ENCODE peak calls at places on chromosomes 13 and 19, in six cellular contexts. M is HS-5; Z is naive B cell; V is stimulated activated CD8-positive, alpha-beta memory T cell treated with anti-CD3 and anti-CD28 coated beads, Interleukin-12 subunit alpha, Interleukin-12 subunit beta, amount 100 ng/mL, for 1 hour; C is SK-N-SH; O is activated naive CD8-positive, alpha-beta T cell treated with anti-CD3 and anti-CD28 coated beads, Interleukin-2, amount 50 U/mL, for 24 hours. Y is an unnamed sample.

GRCh38 chr19:4909172-4909896 is at the start of gene UHRF1:
- DNase-seq in O (peak), V (no peak), Z (no peak), M (peak), C (peak), Y (no peak)

GRCh38 chr19:29623726-29624488 is 17.8 kb downstream of the POP4 start:
- DNase-seq in O (peak), C (no peak), Z (no peak), V (no peak), M (no peak), Y (no peak)

GRCh38 chr19:39052243-39052746 is 19.9 kb upstream of the FBXO27 start:
- DNase-seq in M (no peak), O (peak), C (peak), V (peak), Z (peak), Y (no peak)

GRCh38 chr13:37136187-37136586 is 30.7 kb upstream of the CSNK1A1L start:
- DNase-seq in V (no peak), O (no peak), Z (no peak), C (no peak), M (no peak), Y (no peak)

GRCh38 chr13:74966814-74967213 is 515.2 kb downstream of the TBC1D4 start:
- DNase-seq in O (no peak), M (no peak), Z (no peak), V (no peak), C (peak), Y (no peak)

GRCh38 chr13:98976338-98976737 is 1.5 kb downstream of the DOCK9 start:
- DNase-seq in C (no peak), M (no peak), V (no peak), O (no peak), Z (no peak), Y (no peak)

GRCh38 chr19:49338691-49339363 is 3.6 kb downstream of the CD37 start:
- DNase-seq in C (peak), Z (no peak), V (no peak), O (peak), M (no peak), Y (no peak)

GRCh38 chr13:56837161-56837560 is 303.6 kb upstream of the PRR20A start:
- DNase-seq in V (no peak), Z (no peak), C (no peak), M (no peak), O (no peak), Y (no peak)

GRCh38 chr19:55578761-55579747 is 1.6 kb downstream of the ZNF579 start:
- DNase-seq in C (no peak), Z (no peak), M (no peak), O (no peak), V (no peak), Y (no peak)

GRCh38 chr13:113483504-113484287 is 6.8 kb downstream of the DCUN1D2 start:
- DNase-seq in Z (no peak), C (no peak), O (no peak), M (no peak), V (no peak), Y (no peak)

Y was measured in NCI-H2107.